ENCODE peak calls at places on chromosomes 4 and X, in ten cellular contexts. O is HFF-Myc, J is Calu3, V is NCI-H2227 treated with DMSO at 0.1 percent for 48 hours, A is thoracic aorta, H is neuronal stem cell, K is gastrocnemius medialis, Y is tibial artery, B is NCI-H1092, L is tibial nerve. D is an unnamed sample.

GRCh38 chr4:24753519-24753918 is 41.9 kb upstream of the SOD3 start:
- DNase-seq in O (no peak), J (peak; percentile 52), V (no peak), A (no peak), H (no peak), K (no peak), Y (no peak), B (no peak), L (no peak), D (peak; percentile 91)

GRCh38 chr4:5043579-5043978 is 7.7 kb upstream of the STK32B start:
- DNase-seq in O (no peak), J (no peak), V (no peak), A (no peak), H (no peak), K (no peak), Y (no peak), B (no peak), L (no peak), D (no peak)

GRCh38 chr4:176001171-176002006 is 64.3 kb upstream of the WDR17 start:
- DNase-seq in O (no peak), J (peak; percentile 51), V (peak; percentile 68), A (no peak), H (peak; percentile 64), K (no peak), Y (no peak), B (no peak), L (no peak), D (no peak)

GRCh38 chr4:21512351-21512750 is 436.2 kb downstream of the KCNIP4 start:
- DNase-seq in O (no peak), J (no peak), V (peak; percentile 6), A (no peak), H (peak; percentile 23), K (no peak), Y (no peak), B (peak; percentile 40), L (no peak), D (peak; percentile 30)

GRCh38 chrX:74535211-74535621 is 79.2 kb downstream of the RLIM start:
- DNase-seq in O (peak; percentile 40), J (no peak), V (peak; percentile 31), A (no peak), H (no peak), K (no peak), Y (peak; percentile 21), B (peak; percentile 50), L (peak; percentile 9), D (peak; percentile 54)

GRCh38 chr4:30720656-30721352 is 635 bp downstream of the PCDH7 start:
- DNase-seq in O (no peak), J (peak; percentile 12), V (no peak), A (no peak), H (peak; percentile 48), K (no peak), Y (peak; percentile 28), B (peak; percentile 20), L (no peak), D (no peak)

GRCh38 chr4:168711197-168712120 is 214.6 kb downstream of the PALLD start:
- DNase-seq in O (no peak), J (no peak), V (no peak), A (peak; percentile 65), H (no peak), K (peak; percentile 38), Y (peak; percentile 77), B (no peak), L (no peak), D (no peak)

GRCh38 chr4:93317046-93317445 is 511.5 kb upstream of the ATOH1 start:
- DNase-seq in O (no peak), J (no peak), V (no peak), A (no peak), H (no peak), K (no peak), Y (no peak), B (no peak), L (no peak), D (no peak)

GRCh38 chr4:13522282-13523104 is 21.8 kb downstream of the NKX3-2 start:
- DNase-seq in O (no peak), J (no peak), V (no peak), A (no peak), H (no peak), K (no peak), Y (no peak), B (no peak), L (no peak), D (no peak)

GRCh38 chr4:166091914-166092510 is 219.0 kb downstream of the TLL1 start:
- DNase-seq in O (peak; percentile 11), J (no peak), V (no peak), A (no peak), H (peak; percentile 21), K (no peak), Y (no peak), B (peak; percentile 39), L (peak; percentile 21), D (peak; percentile 31)

GRCh38 chr4:186008057-186008456 is 60.9 kb upstream of the TLR3 start:
- DNase-seq in O (no peak), J (no peak), V (no peak), A (no peak), H (no peak), K (no peak), Y (no peak), B (no peak), L (no peak), D (no peak)

GRCh38 chr4:38099908-38100407 is 139.8 kb downstream of the PTTG2 start:
- DNase-seq in O (no peak), J (no peak), V (no peak), A (no peak), H (no peak), K (no peak), Y (no peak), B (no peak), L (no peak), D (peak; percentile 89)

GRCh38 chr4:53015681-53016080 is 153.6 kb downstream of the RASL11B start:
- DNase-seq in O (no peak), J (no peak), V (peak; percentile 47), A (no peak), H (peak; percentile 48), K (no peak), Y (peak; percentile 33), B (peak; percentile 14), L (peak; percentile 34), D (peak; percentile 33)

GRCh38 chr4:183444953-183445543 is 612 bp downstream of the CDKN2AIP start:
- DNase-seq in O (no peak), J (peak; percentile 25), V (no peak), A (no peak), H (no peak), K (peak; percentile 31), Y (peak; percentile 27), B (no peak), L (peak; percentile 7), D (no peak)

GRCh38 chr4:127249066-127249766 is 383.5 kb upstream of the INTU start:
- DNase-seq in O (no peak), J (no peak), V (no peak), A (no peak), H (no peak), K (no peak), Y (no peak), B (no peak), L (no peak), D (no peak)

GRCh38 chr4:65968873-65969272 is 298.6 kb upstream of the EPHA5 start:
- DNase-seq in O (no peak), J (no peak), V (no peak), A (no peak), H (no peak), K (no peak), Y (no peak), B (no peak), L (no peak), D (no peak)

GRCh38 chrX:46198858-46199257 is 346.4 kb downstream of the ZNF674 start:
- DNase-seq in O (no peak), J (no peak), V (no peak), A (no peak), H (no peak), K (no peak), Y (no peak), B (no peak), L (no peak), D (no peak)

GRCh38 chr4:11729548-11729947 is 300.9 kb upstream of the HS3ST1 start:
- DNase-seq in O (no peak), J (no peak), V (no peak), A (no peak), H (no peak), K (no peak), Y (no peak), B (no peak), L (no peak), D (no peak)

GRCh38 chrX:101025126-101025525 is 26.8 kb downstream of the TRMT2B start:
- DNase-seq in O (no peak), J (no peak), V (no peak), A (no peak), H (no peak), K (no peak), Y (no peak), B (no peak), L (no peak), D (no peak)

GRCh38 chr4:97845758-97846157 is 297.5 kb downstream of the STPG2 start:
- DNase-seq in O (no peak), J (no peak), V (no peak), A (no peak), H (no peak), K (no peak), Y (no peak), B (no peak), L (no peak), D (no peak)

GRCh38 chr4:175806741-175807140 is 5.3 kb downstream of the GPM6A start:
- DNase-seq in O (no peak), J (no peak), V (no peak), A (no peak), H (no peak), K (no peak), Y (no peak), B (no peak), L (no peak), D (no peak)

GRCh38 chr4:93617596-93617995 is 211.0 kb upstream of the ATOH1 start:
- DNase-seq in O (no peak), J (no peak), V (no peak), A (no peak), H (no peak), K (no peak), Y (no peak), B (no peak), L (no peak), D (no peak)

GRCh38 chr4:1453731-1454130 is 47.5 kb upstream of the NKX1-1 start:
- DNase-seq in O (no peak), J (no peak), V (no peak), A (no peak), H (no peak), K (no peak), Y (no peak), B (no peak), L (no peak), D (no peak)

GRCh38 chr4:27666943-27667342 is 806.3 kb downstream of the STIM2 start:
- DNase-seq in O (no peak), J (peak; percentile 4), V (no peak), A (no peak), H (no peak), K (no peak), Y (no peak), B (no peak), L (no peak), D (no peak)

GRCh38 chr4:159097785-159098184 is 5.1 kb upstream of the RAPGEF2 start:
- DNase-seq in O (no peak), J (no peak), V (peak; percentile 25), A (no peak), H (no peak), K (no peak), Y (no peak), B (no peak), L (no peak), D (no peak)

GRCh38 chr4:84480082-84480481 is 19.0 kb downstream of the NKX6-1 start:
- DNase-seq in O (no peak), J (no peak), V (no peak), A (no peak), H (no peak), K (no peak), Y (no peak), B (no peak), L (no peak), D (no peak)

D was measured in HFFc6.